ENCODE peak calls at places on chromosome 12, in nine cellular contexts. One of them, this sample, is unnamed.

GRCh38 chr12:116687888-116688287 is 50.0 kb downstream of the SPRING1 start:
- DNase-seq in AG09319: no peak
- DNase-seq in IMR-90: no peak
- DNase-seq in left lung: no peak
- DNase-seq in breast epithelium: no peak
- DNase-seq in thyroid gland: no peak
- DNase-seq in astrocyte of the spinal cord: no peak
- DNase-seq in cardiac muscle cell: peak
- DNase-seq in mucosa of descending colon: peak
- DNase-seq in this sample: no peak

GRCh38 chr12:94689002-94689645 is 38.8 kb upstream of the TMCC3 start:
- DNase-seq in AG09319: no peak
- DNase-seq in IMR-90: peak
- DNase-seq in left lung: no peak
- DNase-seq in breast epithelium: no peak
- DNase-seq in thyroid gland: no peak
- DNase-seq in astrocyte of the spinal cord: peak
- DNase-seq in cardiac muscle cell: no peak
- DNase-seq in mucosa of descending colon: no peak
- DNase-seq in this sample: no peak

GRCh38 chr12:94972795-94973194 is 30.7 kb downstream of the NDUFA12 start:
- DNase-seq in AG09319: no peak
- DNase-seq in IMR-90: no peak
- DNase-seq in left lung: no peak
- DNase-seq in breast epithelium: no peak
- DNase-seq in thyroid gland: no peak
- DNase-seq in astrocyte of the spinal cord: no peak
- DNase-seq in cardiac muscle cell: no peak
- DNase-seq in mucosa of descending colon: no peak
- DNase-seq in this sample: no peak

GRCh38 chr12:1933342-1933992 is 15.0 kb upstream of the CACNA2D4 start:
- DNase-seq in AG09319: no peak
- DNase-seq in IMR-90: peak
- DNase-seq in left lung: no peak
- DNase-seq in breast epithelium: no peak
- DNase-seq in thyroid gland: peak
- DNase-seq in astrocyte of the spinal cord: peak
- DNase-seq in cardiac muscle cell: no peak
- DNase-seq in mucosa of descending colon: no peak
- DNase-seq in this sample: no peak

GRCh38 chr12:114678718-114679117 is 5.3 kb downstream of the TBX3 start:
- DNase-seq in AG09319: no peak
- DNase-seq in IMR-90: no peak
- DNase-seq in left lung: no peak
- DNase-seq in breast epithelium: no peak
- DNase-seq in thyroid gland: peak
- DNase-seq in astrocyte of the spinal cord: no peak
- DNase-seq in cardiac muscle cell: no peak
- DNase-seq in mucosa of descending colon: no peak
- DNase-seq in this sample: no peak

GRCh38 chr12:42756841-42757661 is 167.5 kb upstream of the PRICKLE1 start:
- DNase-seq in AG09319: peak
- DNase-seq in IMR-90: peak
- DNase-seq in left lung: no peak
- DNase-seq in breast epithelium: peak
- DNase-seq in thyroid gland: no peak
- DNase-seq in astrocyte of the spinal cord: peak
- DNase-seq in cardiac muscle cell: peak
- DNase-seq in mucosa of descending colon: no peak
- DNase-seq in this sample: no peak

GRCh38 chr12:26744697-26745440 is 88.1 kb downstream of the ITPR2 start:
- DNase-seq in AG09319: no peak
- DNase-seq in IMR-90: no peak
- DNase-seq in left lung: no peak
- DNase-seq in breast epithelium: no peak
- DNase-seq in thyroid gland: no peak
- DNase-seq in astrocyte of the spinal cord: peak
- DNase-seq in cardiac muscle cell: peak
- DNase-seq in mucosa of descending colon: no peak
- DNase-seq in this sample: no peak

GRCh38 chr12:9043766-9044165 is 54.4 kb downstream of the KLRG1 start:
- DNase-seq in AG09319: no peak
- DNase-seq in IMR-90: no peak
- DNase-seq in left lung: no peak
- DNase-seq in breast epithelium: no peak
- DNase-seq in thyroid gland: no peak
- DNase-seq in astrocyte of the spinal cord: no peak
- DNase-seq in cardiac muscle cell: no peak
- DNase-seq in mucosa of descending colon: no peak
- DNase-seq in this sample: no peak

GRCh38 chr12:124314207-124314606 is 19.3 kb downstream of the RFLNA start:
- DNase-seq in AG09319: no peak
- DNase-seq in IMR-90: no peak
- DNase-seq in left lung: peak
- DNase-seq in breast epithelium: no peak
- DNase-seq in thyroid gland: no peak
- DNase-seq in astrocyte of the spinal cord: no peak
- DNase-seq in cardiac muscle cell: no peak
- DNase-seq in mucosa of descending colon: no peak
- DNase-seq in this sample: no peak

GRCh38 chr12:52353766-52354165 is 13.5 kb downstream of the KRT85 start:
- DNase-seq in AG09319: no peak
- DNase-seq in IMR-90: no peak
- DNase-seq in left lung: no peak
- DNase-seq in breast epithelium: no peak
- DNase-seq in thyroid gland: no peak
- DNase-seq in astrocyte of the spinal cord: no peak
- DNase-seq in cardiac muscle cell: no peak
- DNase-seq in mucosa of descending colon: no peak
- DNase-seq in this sample: no peak

GRCh38 chr12:65823481-65824313 is 586 bp upstream of the HMGA2 start:
- DNase-seq in AG09319: no peak
- DNase-seq in IMR-90: peak
- DNase-seq in left lung: peak
- DNase-seq in breast epithelium: no peak
- DNase-seq in thyroid gland: peak
- DNase-seq in astrocyte of the spinal cord: no peak
- DNase-seq in cardiac muscle cell: peak
- DNase-seq in mucosa of descending colon: peak
- DNase-seq in this sample: peak

GRCh38 chr12:27398466-27398865 is 48.1 kb upstream of the SMCO2 start:
- DNase-seq in AG09319: no peak
- DNase-seq in IMR-90: no peak
- DNase-seq in left lung: no peak
- DNase-seq in breast epithelium: no peak
- DNase-seq in thyroid gland: no peak
- DNase-seq in astrocyte of the spinal cord: no peak
- DNase-seq in cardiac muscle cell: no peak
- DNase-seq in mucosa of descending colon: no peak
- DNase-seq in this sample: no peak

GRCh38 chr12:6872073-6873048 is 742 bp downstream of the SPSB2 start:
- DNase-seq in AG09319: no peak
- DNase-seq in IMR-90: peak
- DNase-seq in left lung: peak
- DNase-seq in breast epithelium: peak
- DNase-seq in thyroid gland: peak
- DNase-seq in astrocyte of the spinal cord: peak
- DNase-seq in cardiac muscle cell: peak
- DNase-seq in mucosa of descending colon: peak
- DNase-seq in this sample: peak

DNA sequence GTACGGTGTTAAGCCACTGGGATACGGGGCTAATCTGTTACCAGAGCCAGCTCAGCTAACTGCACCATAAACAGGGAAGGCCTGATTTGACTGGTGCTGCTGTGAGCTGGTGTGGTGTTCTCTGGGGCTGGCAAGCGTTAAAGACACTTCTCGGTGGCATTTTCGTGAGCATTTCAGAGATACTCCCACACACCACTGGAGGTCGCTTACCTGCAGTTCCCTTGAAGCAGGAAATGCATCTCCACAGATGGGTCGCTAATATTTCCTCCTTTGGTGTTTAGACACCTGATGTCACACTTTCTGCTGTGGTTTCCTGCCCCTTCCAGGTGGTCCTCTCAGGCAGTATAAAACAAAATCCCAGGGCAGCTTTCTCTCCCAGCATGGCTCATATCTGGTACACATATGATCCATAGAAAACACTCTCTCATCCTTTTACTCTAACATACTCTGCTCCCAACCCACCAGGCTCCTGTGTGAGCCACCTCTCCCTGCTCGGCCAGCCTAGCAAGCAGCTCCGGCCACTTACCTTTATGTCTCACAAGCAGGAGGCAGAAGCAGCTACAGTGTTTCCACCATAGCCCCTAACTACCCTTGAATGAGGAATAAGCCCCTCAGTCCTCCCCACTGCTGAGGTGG is 129.9 kb upstream of the GRIN2B start:
- DNase-seq in AG09319: no peak
- DNase-seq in IMR-90: no peak
- DNase-seq in left lung: no peak
- DNase-seq in breast epithelium: no peak
- DNase-seq in thyroid gland: no peak
- DNase-seq in astrocyte of the spinal cord: no peak
- DNase-seq in cardiac muscle cell: peak
- DNase-seq in mucosa of descending colon: no peak
- DNase-seq in this sample: no peak
- TF ChIP-seq CTCF in AG09319: no peak
- TF ChIP-seq CTCF in IMR-90: no peak
- TF ChIP-seq CTCF in left lung: no peak
- TF ChIP-seq CTCF in breast epithelium: no peak
- TF ChIP-seq CTCF in thyroid gland: no peak
- TF ChIP-seq CTCF in astrocyte of the spinal cord: no peak
- TF ChIP-seq CTCF in cardiac muscle cell: no peak
- TF ChIP-seq CTCF in mucosa of descending colon: no peak
- TF ChIP-seq CTCF in this sample: no peak

DNA sequence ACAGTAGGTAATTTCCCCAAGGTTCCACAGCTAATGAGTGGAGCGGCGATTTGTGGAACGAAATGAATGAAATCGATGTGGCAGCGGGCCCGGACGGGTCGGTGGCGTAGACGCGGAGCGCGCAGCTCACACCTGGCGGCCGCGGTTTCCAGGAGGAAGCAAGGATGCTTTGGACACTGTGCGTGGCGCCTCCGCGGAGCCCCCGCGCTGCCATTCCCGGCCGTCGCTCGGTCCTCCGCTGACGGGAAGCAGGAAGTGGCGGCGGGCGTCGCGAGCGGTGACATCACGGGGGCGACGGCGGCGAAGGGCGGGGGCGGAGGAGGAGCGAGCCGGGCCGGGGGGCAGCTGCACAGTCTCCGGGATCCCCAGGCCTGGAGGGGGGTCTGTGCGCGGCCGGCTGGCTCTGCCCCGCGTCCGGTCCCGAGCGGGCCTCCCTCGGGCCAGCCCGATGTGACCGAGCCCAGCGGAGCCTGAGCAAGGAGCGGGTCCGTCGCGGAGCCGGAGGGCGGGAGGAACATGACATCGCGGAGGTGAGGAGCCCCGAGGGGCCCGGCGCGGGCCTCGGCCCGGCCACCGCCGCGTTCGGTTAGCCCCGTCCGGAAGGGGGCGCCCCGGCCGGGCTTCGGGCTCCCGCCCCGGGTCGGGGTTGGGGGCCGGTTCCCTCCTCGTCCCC is at the start of gene PTPN11:
- DNase-seq in AG09319: peak
- DNase-seq in IMR-90: peak
- DNase-seq in left lung: peak
- DNase-seq in breast epithelium: peak
- DNase-seq in thyroid gland: peak
- DNase-seq in astrocyte of the spinal cord: peak
- DNase-seq in cardiac muscle cell: peak
- DNase-seq in mucosa of descending colon: peak
- DNase-seq in this sample: peak
- TF ChIP-seq CTCF in AG09319: peak
- TF ChIP-seq CTCF in IMR-90: peak
- TF ChIP-seq CTCF in left lung: peak
- TF ChIP-seq CTCF in breast epithelium: no peak
- TF ChIP-seq CTCF in thyroid gland: peak
- TF ChIP-seq CTCF in astrocyte of the spinal cord: peak
- TF ChIP-seq CTCF in cardiac muscle cell: peak
- TF ChIP-seq CTCF in mucosa of descending colon: peak
- TF ChIP-seq CTCF in this sample: peak

DNA sequence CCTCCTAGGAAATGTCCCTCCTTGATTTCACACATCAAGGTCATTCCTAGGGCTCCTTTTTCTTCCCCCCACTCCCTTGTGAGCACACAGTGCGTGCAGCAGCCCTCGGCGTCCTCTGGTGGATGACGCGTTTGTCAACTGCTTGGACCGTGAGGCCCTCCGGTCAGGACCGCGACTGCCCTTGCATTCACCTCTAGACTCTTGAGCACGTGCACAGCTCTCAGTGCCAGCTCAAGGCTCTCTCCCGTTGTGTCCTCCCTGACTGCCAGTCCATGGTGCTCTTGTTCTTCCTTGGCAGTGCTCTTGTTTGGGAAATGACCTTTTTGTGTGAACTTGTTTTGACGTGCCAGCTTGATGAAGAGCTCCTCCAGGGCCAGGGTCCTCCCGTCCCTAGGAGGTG is 67.9 kb downstream of the TSPAN9 start:
- DNase-seq in AG09319: no peak
- DNase-seq in IMR-90: no peak
- DNase-seq in left lung: no peak
- DNase-seq in breast epithelium: no peak
- DNase-seq in thyroid gland: peak
- DNase-seq in astrocyte of the spinal cord: no peak
- DNase-seq in cardiac muscle cell: peak
- DNase-seq in mucosa of descending colon: no peak
- DNase-seq in this sample: no peak
- TF ChIP-seq CTCF in AG09319: no peak
- TF ChIP-seq CTCF in IMR-90: no peak
- TF ChIP-seq CTCF in left lung: no peak
- TF ChIP-seq CTCF in breast epithelium: no peak
- TF ChIP-seq CTCF in thyroid gland: no peak
- TF ChIP-seq CTCF in astrocyte of the spinal cord: no peak
- TF ChIP-seq CTCF in cardiac muscle cell: no peak
- TF ChIP-seq CTCF in mucosa of descending colon: no peak
- TF ChIP-seq CTCF in this sample: no peak

DNA sequence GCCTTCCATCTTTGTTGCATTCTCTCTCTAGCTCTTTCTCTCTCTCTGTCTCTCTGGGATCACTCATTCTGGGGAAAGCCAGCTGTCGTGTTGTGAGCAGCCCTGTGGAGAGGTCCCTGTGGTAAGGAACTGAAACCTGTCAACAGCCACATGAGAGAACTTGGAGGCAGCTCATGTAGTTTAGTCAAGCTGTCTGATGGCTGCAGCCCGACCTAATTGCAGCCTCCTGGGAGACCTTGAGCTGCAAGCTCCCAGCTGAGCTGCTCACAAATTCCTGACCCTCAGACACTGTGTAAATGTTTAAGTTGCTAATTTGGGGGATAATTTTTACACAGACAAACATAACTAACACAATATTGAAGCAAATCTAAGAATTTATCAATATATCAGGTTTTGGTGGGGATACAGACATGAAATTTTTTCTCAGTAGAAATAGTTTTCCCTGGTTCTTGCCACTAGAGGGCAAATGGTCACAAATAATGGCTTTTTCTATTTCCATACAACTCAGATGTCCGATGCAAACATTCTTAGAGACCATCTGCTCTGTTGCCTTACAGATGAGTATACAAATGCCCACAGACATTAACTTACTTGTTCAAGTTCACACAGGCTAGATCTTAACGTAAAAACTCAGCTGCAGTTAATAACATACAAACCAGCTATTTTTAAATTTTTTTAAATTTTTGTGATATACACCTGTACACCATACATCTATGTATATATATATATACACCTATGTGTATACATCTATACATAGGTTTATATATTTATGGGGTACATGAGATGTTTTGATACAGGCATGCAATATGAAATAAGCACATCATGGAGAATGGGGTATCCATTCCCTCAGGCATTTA is 15.5 kb upstream of the KRR1 start:
- DNase-seq in AG09319: no peak
- DNase-seq in IMR-90: peak
- DNase-seq in left lung: no peak
- DNase-seq in breast epithelium: no peak
- DNase-seq in thyroid gland: no peak
- DNase-seq in astrocyte of the spinal cord: peak
- DNase-seq in cardiac muscle cell: peak
- DNase-seq in mucosa of descending colon: peak
- DNase-seq in this sample: no peak
- TF ChIP-seq CTCF in AG09319: peak
- TF ChIP-seq CTCF in IMR-90: peak
- TF ChIP-seq CTCF in left lung: peak
- TF ChIP-seq CTCF in breast epithelium: peak
- TF ChIP-seq CTCF in thyroid gland: peak
- TF ChIP-seq CTCF in astrocyte of the spinal cord: peak
- TF ChIP-seq CTCF in cardiac muscle cell: peak
- TF ChIP-seq CTCF in mucosa of descending colon: peak
- TF ChIP-seq CTCF in this sample: peak

This sample was measured in natural killer cell.